ENCODE peak calls at places on chromosomes 11 and 22, in seven cellular contexts. Y is mesendoderm, L is mesenchymal stem cell, K is H9, N is neuronal stem cell, A is trophoblast cell, B is H1. I is an unnamed sample.
A peak's percentile ranks its signal among the peaks of the same experiment; 100 is the strongest.

GRCh38 chr11:122755941-122756340 is 82.4 kb upstream of the CRTAM start:
- DNase-seq in N (no peak), K (no peak), A (no peak), B (no peak), Y (no peak), L (no peak), I (no peak)

GRCh38 chr22:37241351-37242142 is 2.5 kb downstream of the RAC2 start:
- DNase-seq in B (no peak), L (no peak), A (no peak), K (no peak), Y (no peak), N (no peak), I (no peak)

GRCh38 chr11:129373489-129373953 is 2.1 kb upstream of the BARX2 start:
- DNase-seq in N (no peak), Y (peak; percentile 37), A (peak; percentile 64), K (no peak), B (no peak), L (peak; percentile 15), I (no peak)

GRCh38 chr11:133081730-133082452 is 450.4 kb downstream of the OPCML start:
- DNase-seq in K (no peak), Y (peak; percentile 25), N (no peak), L (no peak), A (no peak), B (no peak), I (no peak)

GRCh38 chr11:14499178-14499559 is 442 bp downstream of the COPB1 start:
- DNase-seq in B (no peak), K (peak; percentile 35), L (no peak), A (peak; percentile 14), Y (no peak), N (no peak), I (peak; percentile 10)

GRCh38 chr11:95148938-95149337 is 59.3 kb downstream of the ENDOD1 start:
- DNase-seq in Y (no peak), K (no peak), A (no peak), L (no peak), N (no peak), B (no peak), I (no peak)

GRCh38 chr22:29117799-29118477 is 45.1 kb downstream of the KREMEN1 start:
- DNase-seq in L (peak; percentile 49), K (no peak), Y (no peak), B (no peak), A (no peak), N (no peak), I (peak; percentile 24)

GRCh38 chr11:94938399-94939055 is 34.8 kb downstream of the CWC15 start:
- DNase-seq in B (no peak), L (peak; percentile 81), Y (no peak), N (no peak), A (no peak), K (no peak), I (peak; percentile 92)

GRCh38 chr22:29195964-29196666 is 9.6 kb upstream of the EMID1 start:
- DNase-seq in A (no peak), Y (no peak), N (no peak), K (no peak), L (no peak), B (no peak), I (no peak)

GRCh38 chr11:25293166-25293565 is 796.3 kb downstream of the LUZP2 start:
- DNase-seq in Y (no peak), N (no peak), A (no peak), B (no peak), K (no peak), L (no peak), I (no peak)

GRCh38 chr11:47641585-47642098 is 717 bp downstream of the MTCH2 start:
- DNase-seq in N (no peak), A (no peak), B (no peak), L (no peak), Y (peak; percentile 23), K (no peak), I (no peak)
- H3K79me1 ChIP-seq in N (no peaks in the 10 kb centered on the region), A (peaks cover 5% of the 10 kb centered on the region), B (no peaks in the 10 kb centered on the region), L (peaks cover 3% of the 10 kb centered on the region), Y (peaks cover 2% of the 10 kb centered on the region), K (no peaks in the 10 kb centered on the region), I (peaks cover 14% of the 10 kb centered on the region)

DNA sequence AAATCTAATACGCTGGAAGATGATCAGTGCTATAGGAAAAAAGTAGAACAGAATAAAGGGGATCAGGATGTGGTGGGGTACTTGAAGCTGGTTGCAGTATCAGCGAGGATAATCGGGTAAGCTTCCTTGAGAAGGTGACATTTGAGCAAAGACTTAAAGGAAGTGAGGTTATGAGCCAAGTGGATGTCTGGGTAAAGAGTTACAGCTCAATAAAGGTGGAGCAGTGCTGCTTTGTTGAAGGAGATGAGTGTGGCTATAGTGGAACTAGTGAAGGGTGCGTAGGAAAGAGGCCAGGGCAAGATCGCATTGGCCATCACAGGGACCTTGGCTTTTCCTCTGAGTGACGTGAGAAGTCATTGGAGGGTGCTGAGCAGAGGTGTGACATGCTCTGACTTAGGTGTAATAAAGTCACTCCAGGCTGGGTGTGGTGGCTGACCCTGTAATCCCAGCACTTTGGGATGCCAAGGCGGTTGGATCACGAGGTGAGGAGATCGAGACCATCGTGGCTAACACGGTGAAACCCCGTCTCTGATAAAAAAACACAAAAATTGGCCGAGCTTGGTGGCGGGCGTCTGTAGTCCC is 2.3 kb upstream of the SYVN1 start:
- DNase-seq in A (no peak), L (no peak), K (no peak), Y (no peak), B (no peak), N (no peak), I (no peak)
- H3K79me1 ChIP-seq in A (peaks cover 11% of the 10 kb centered on the region), L (peaks cover 8% of the 10 kb centered on the region), K (no peaks in the 10 kb centered on the region), Y (peaks cover 16% of the 10 kb centered on the region), B (peaks cover 3% of the 10 kb centered on the region), N (peaks cover 17% of the 10 kb centered on the region), I (peaks cover 12% of the 10 kb centered on the region)

GRCh38 chr11:60511393-60511792 is 3.8 kb upstream of the MS4A13 start:
- DNase-seq in A (no peak), B (no peak), K (no peak), N (no peak), Y (no peak), L (no peak), I (no peak)

GRCh38 chr11:60514055-60514454 is 1.1 kb upstream of the MS4A13 start:
- DNase-seq in N (no peak), B (no peak), A (no peak), L (no peak), Y (no peak), K (no peak), I (no peak)

DNA sequence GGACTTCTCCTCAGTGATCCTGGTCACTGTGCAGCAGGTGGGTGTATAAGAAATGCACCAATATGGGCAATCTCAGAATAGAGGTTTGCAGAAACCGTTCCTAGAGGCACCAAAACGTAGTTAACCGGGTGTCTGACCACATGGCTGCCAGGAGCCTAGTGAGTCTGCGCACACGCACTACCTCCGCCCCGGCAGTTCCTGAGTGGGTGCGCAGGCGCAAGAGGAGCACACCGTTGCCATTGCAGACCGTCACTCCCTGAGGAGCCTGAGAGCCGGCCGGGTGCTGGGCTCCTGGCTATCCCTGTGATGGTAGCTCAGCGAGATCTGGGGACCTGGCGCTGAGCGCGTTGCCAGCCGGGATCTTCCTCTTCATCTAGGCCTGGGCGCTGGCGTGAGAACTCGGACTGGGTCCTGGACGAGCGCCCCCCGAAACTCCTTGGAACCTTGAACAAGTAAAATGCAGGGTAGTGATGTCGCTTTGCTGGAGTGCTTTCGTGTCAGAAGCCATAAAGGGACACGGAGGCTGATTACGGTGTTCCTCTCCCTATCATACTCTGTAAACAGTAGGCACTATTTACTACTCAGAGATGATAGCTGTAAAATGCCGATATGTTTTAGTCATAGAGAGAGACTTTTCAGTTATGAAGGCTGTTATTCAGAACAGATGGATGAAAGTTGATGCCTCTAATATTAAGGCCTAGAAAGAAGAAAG is at the start of gene MS4A13:
- DNase-seq in L (no peak), B (no peak), A (no peak), N (no peak), K (no peak), Y (no peak), I (no peak)
- H3K79me1 ChIP-seq in L (no peaks in the 10 kb centered on the region), B (no peaks in the 10 kb centered on the region), A (no peaks in the 10 kb centered on the region), N (no peaks in the 10 kb centered on the region), K (no peaks in the 10 kb centered on the region), Y (no peaks in the 10 kb centered on the region), I (no peaks in the 10 kb centered on the region)

GRCh38 chr11:45755281-45755859 is 49.6 kb upstream of the SLC35C1 start:
- DNase-seq in K (no peak), N (no peak), L (no peak), B (no peak), Y (peak; percentile 40), A (no peak), I (no peak)
- H3K79me1 ChIP-seq in K (no peaks in the 10 kb centered on the region), N (no peaks in the 10 kb centered on the region), L (no peaks in the 10 kb centered on the region), B (no peaks in the 10 kb centered on the region), Y (no peaks in the 10 kb centered on the region), A (peaks cover 2% of the 10 kb centered on the region), I (no peaks in the 10 kb centered on the region)

GRCh38 chr11:65427691-65428577 is 5.3 kb downstream of the NEAT1 start:
- DNase-seq in N (no peak), K (peak; percentile 36), B (no peak), L (peak; percentile 90), Y (no peak), A (peak; percentile 79), I (peak; percentile 78)

GRCh38 chr11:65425105-65425970 is 2.7 kb downstream of the NEAT1 start:
- DNase-seq in B (no peak), N (no peak), K (peak; percentile 41), A (peak; percentile 75), L (peak; percentile 81), Y (peak; percentile 94), I (peak; percentile 78)

GRCh38 chr11:65426839-65427690 is 4.5 kb downstream of the NEAT1 start:
- DNase-seq in N (no peak), A (peak; percentile 95), L (peak; percentile 88), Y (peak; percentile 83), K (peak; percentile 47), B (no peak), I (peak; percentile 77)

GRCh38 chr11:65424200-65425104 is 1.9 kb downstream of the NEAT1 start:
- DNase-seq in Y (no peak), N (no peak), A (peak; percentile 59), K (no peak), B (no peak), L (peak; percentile 68), I (peak; percentile 54)

DNA sequence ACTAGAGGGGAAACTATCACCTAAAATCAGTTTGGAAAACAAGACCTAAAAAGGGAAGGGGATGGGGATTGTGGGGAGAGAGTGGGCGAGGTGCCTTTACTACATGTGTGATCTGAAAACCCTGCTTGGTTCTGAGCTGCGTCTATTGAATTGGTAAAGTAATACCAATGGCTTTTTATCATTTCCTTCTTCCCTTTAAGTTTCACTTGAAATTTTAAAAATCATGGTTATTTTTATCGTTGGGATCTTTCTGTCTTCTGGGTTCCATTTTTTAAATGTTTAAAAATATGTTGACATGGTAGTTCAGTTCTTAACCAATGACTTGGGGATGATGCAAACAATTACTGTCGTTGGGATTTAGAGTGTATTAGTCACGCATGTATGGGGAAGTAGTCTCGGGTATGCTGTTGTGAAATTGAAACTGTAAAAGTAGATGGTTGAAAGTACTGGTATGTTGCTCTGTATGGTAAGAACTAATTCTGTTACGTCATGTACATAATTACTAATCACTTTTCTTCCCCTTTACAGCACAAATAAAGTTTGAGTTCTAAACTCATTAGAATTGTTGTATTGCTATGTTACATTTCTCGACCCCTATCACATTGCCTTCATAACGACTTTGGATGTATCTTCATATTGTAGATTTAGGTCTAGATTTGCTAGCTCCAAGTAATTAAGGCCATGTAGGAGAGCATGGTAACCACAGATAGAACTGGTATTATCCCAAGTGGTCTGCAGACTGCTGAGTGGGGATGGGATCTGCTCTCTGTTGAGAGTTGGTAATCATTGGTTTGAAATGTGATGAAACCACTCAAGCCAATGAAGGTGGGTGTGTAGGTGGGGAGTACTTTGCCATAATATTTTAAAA is 3.6 kb downstream of the NEAT1 start:
- DNase-seq in N (no peak), Y (no peak), L (peak; percentile 88), B (no peak), A (peak; percentile 94), K (no peak), I (peak; percentile 89)
- H3K79me1 ChIP-seq in N (peaks cover 6% of the 10 kb centered on the region), Y (peaks cover 24% of the 10 kb centered on the region), L (no peaks in the 10 kb centered on the region), B (peaks cover 11% of the 10 kb centered on the region), A (peaks cover 27% of the 10 kb centered on the region), K (no peaks in the 10 kb centered on the region), I (no peaks in the 10 kb centered on the region)